ENCODE peak calls at places on chromosomes 12 and 14, in eight cellular contexts. One of them, this sample, is unnamed.

GRCh38 chr12:111405149-111405855 is 421 bp upstream of the SH2B3 start:
- DNase-seq in activated T-cell treated with anti-CD3 and anti-CD28 coated beads, Interleukin-2, amount 50 U/mL, for 72 hours: peak
- DNase-seq in PC-3: peak
- DNase-seq in T-helper 2 cell treated with Interferon-gamma antibody and Interleukin-4, amounts not matched to agents 5 μg/mL and 100 μg/mL, for 36 hours: peak
- DNase-seq in astrocyte of the spinal cord: peak
- DNase-seq in ELR: peak
- DNase-seq in NCI-H460: peak
- DNase-seq in stimulated activated CD8-positive, alpha-beta memory T cell treated with anti-CD3 and anti-CD28 coated beads, Interleukin-4, amount 100 ng/mL, for 48 hours: peak
- DNase-seq in this sample: peak

GRCh38 chr14:95876769-95877490 is at the start of gene TUNAR:
- DNase-seq in ELR: peak
- DNase-seq in T-helper 2 cell treated with Interferon-gamma antibody and Interleukin-4, amounts not matched to agents 5 μg/mL and 100 μg/mL, for 36 hours: no peak
- DNase-seq in astrocyte of the spinal cord: no peak
- DNase-seq in stimulated activated CD8-positive, alpha-beta memory T cell treated with anti-CD3 and anti-CD28 coated beads, Interleukin-4, amount 100 ng/mL, for 48 hours: no peak
- DNase-seq in PC-3: no peak
- DNase-seq in activated T-cell treated with anti-CD3 and anti-CD28 coated beads, Interleukin-2, amount 50 U/mL, for 72 hours: peak
- DNase-seq in NCI-H460: no peak
- DNase-seq in this sample: no peak

GRCh38 chr12:95248604-95249355 is 31.2 kb downstream of the VEZT start:
- DNase-seq in ELR: no peak
- DNase-seq in NCI-H460: no peak
- DNase-seq in PC-3: no peak
- DNase-seq in T-helper 2 cell treated with Interferon-gamma antibody and Interleukin-4, amounts not matched to agents 5 μg/mL and 100 μg/mL, for 36 hours: no peak
- DNase-seq in astrocyte of the spinal cord: peak
- DNase-seq in stimulated activated CD8-positive, alpha-beta memory T cell treated with anti-CD3 and anti-CD28 coated beads, Interleukin-4, amount 100 ng/mL, for 48 hours: no peak
- DNase-seq in activated T-cell treated with anti-CD3 and anti-CD28 coated beads, Interleukin-2, amount 50 U/mL, for 72 hours: no peak
- DNase-seq in this sample: no peak

GRCh38 chr12:18888062-18888461 is 150.1 kb downstream of the CAPZA3 start:
- DNase-seq in ELR: no peak
- DNase-seq in T-helper 2 cell treated with Interferon-gamma antibody and Interleukin-4, amounts not matched to agents 5 μg/mL and 100 μg/mL, for 36 hours: no peak
- DNase-seq in PC-3: no peak
- DNase-seq in activated T-cell treated with anti-CD3 and anti-CD28 coated beads, Interleukin-2, amount 50 U/mL, for 72 hours: no peak
- DNase-seq in astrocyte of the spinal cord: no peak
- DNase-seq in NCI-H460: no peak
- DNase-seq in stimulated activated CD8-positive, alpha-beta memory T cell treated with anti-CD3 and anti-CD28 coated beads, Interleukin-4, amount 100 ng/mL, for 48 hours: no peak
- DNase-seq in this sample: no peak

GRCh38 chr14:98347686-98348085 is 924.3 kb downstream of the BCL11B start:
- DNase-seq in PC-3: no peak
- DNase-seq in stimulated activated CD8-positive, alpha-beta memory T cell treated with anti-CD3 and anti-CD28 coated beads, Interleukin-4, amount 100 ng/mL, for 48 hours: no peak
- DNase-seq in ELR: no peak
- DNase-seq in NCI-H460: no peak
- DNase-seq in activated T-cell treated with anti-CD3 and anti-CD28 coated beads, Interleukin-2, amount 50 U/mL, for 72 hours: no peak
- DNase-seq in T-helper 2 cell treated with Interferon-gamma antibody and Interleukin-4, amounts not matched to agents 5 μg/mL and 100 μg/mL, for 36 hours: no peak
- DNase-seq in astrocyte of the spinal cord: no peak
- DNase-seq in this sample: no peak

GRCh38 chr12:132217800-132218518 is 73.7 kb downstream of the NOC4L start:
- DNase-seq in PC-3: no peak
- DNase-seq in T-helper 2 cell treated with Interferon-gamma antibody and Interleukin-4, amounts not matched to agents 5 μg/mL and 100 μg/mL, for 36 hours: no peak
- DNase-seq in NCI-H460: no peak
- DNase-seq in stimulated activated CD8-positive, alpha-beta memory T cell treated with anti-CD3 and anti-CD28 coated beads, Interleukin-4, amount 100 ng/mL, for 48 hours: no peak
- DNase-seq in astrocyte of the spinal cord: no peak
- DNase-seq in ELR: no peak
- DNase-seq in activated T-cell treated with anti-CD3 and anti-CD28 coated beads, Interleukin-2, amount 50 U/mL, for 72 hours: no peak
- DNase-seq in this sample: no peak

GRCh38 chr14:98819132-98819866 is 452.7 kb downstream of the BCL11B start:
- DNase-seq in PC-3: no peak
- DNase-seq in T-helper 2 cell treated with Interferon-gamma antibody and Interleukin-4, amounts not matched to agents 5 μg/mL and 100 μg/mL, for 36 hours: no peak
- DNase-seq in NCI-H460: no peak
- DNase-seq in stimulated activated CD8-positive, alpha-beta memory T cell treated with anti-CD3 and anti-CD28 coated beads, Interleukin-4, amount 100 ng/mL, for 48 hours: no peak
- DNase-seq in activated T-cell treated with anti-CD3 and anti-CD28 coated beads, Interleukin-2, amount 50 U/mL, for 72 hours: no peak
- DNase-seq in ELR: no peak
- DNase-seq in astrocyte of the spinal cord: no peak
- DNase-seq in this sample: no peak

GRCh38 chr12:4302881-4303280 is 18.1 kb upstream of the TIGAR start:
- DNase-seq in astrocyte of the spinal cord: no peak
- DNase-seq in T-helper 2 cell treated with Interferon-gamma antibody and Interleukin-4, amounts not matched to agents 5 μg/mL and 100 μg/mL, for 36 hours: no peak
- DNase-seq in PC-3: no peak
- DNase-seq in activated T-cell treated with anti-CD3 and anti-CD28 coated beads, Interleukin-2, amount 50 U/mL, for 72 hours: no peak
- DNase-seq in ELR: no peak
- DNase-seq in NCI-H460: no peak
- DNase-seq in stimulated activated CD8-positive, alpha-beta memory T cell treated with anti-CD3 and anti-CD28 coated beads, Interleukin-4, amount 100 ng/mL, for 48 hours: no peak
- DNase-seq in this sample: no peak

GRCh38 chr14:88007608-88008007 is 2.7 kb downstream of the GPR65 start:
- DNase-seq in activated T-cell treated with anti-CD3 and anti-CD28 coated beads, Interleukin-2, amount 50 U/mL, for 72 hours: no peak
- DNase-seq in PC-3: no peak
- DNase-seq in ELR: no peak
- DNase-seq in T-helper 2 cell treated with Interferon-gamma antibody and Interleukin-4, amounts not matched to agents 5 μg/mL and 100 μg/mL, for 36 hours: no peak
- DNase-seq in astrocyte of the spinal cord: no peak
- DNase-seq in NCI-H460: no peak
- DNase-seq in stimulated activated CD8-positive, alpha-beta memory T cell treated with anti-CD3 and anti-CD28 coated beads, Interleukin-4, amount 100 ng/mL, for 48 hours: no peak
- DNase-seq in this sample: no peak

GRCh38 chr12:22700126-22700525 is 75.2 kb downstream of the ETNK1 start:
- DNase-seq in activated T-cell treated with anti-CD3 and anti-CD28 coated beads, Interleukin-2, amount 50 U/mL, for 72 hours: no peak
- DNase-seq in astrocyte of the spinal cord: peak
- DNase-seq in PC-3: no peak
- DNase-seq in NCI-H460: no peak
- DNase-seq in stimulated activated CD8-positive, alpha-beta memory T cell treated with anti-CD3 and anti-CD28 coated beads, Interleukin-4, amount 100 ng/mL, for 48 hours: no peak
- DNase-seq in T-helper 2 cell treated with Interferon-gamma antibody and Interleukin-4, amounts not matched to agents 5 μg/mL and 100 μg/mL, for 36 hours: no peak
- DNase-seq in ELR: no peak
- DNase-seq in this sample: no peak

GRCh38 chr14:31492759-31493498 is 5.1 kb upstream of the GPR33 start:
- DNase-seq in NCI-H460: no peak
- DNase-seq in PC-3: peak
- DNase-seq in astrocyte of the spinal cord: no peak
- DNase-seq in T-helper 2 cell treated with Interferon-gamma antibody and Interleukin-4, amounts not matched to agents 5 μg/mL and 100 μg/mL, for 36 hours: no peak
- DNase-seq in ELR: no peak
- DNase-seq in stimulated activated CD8-positive, alpha-beta memory T cell treated with anti-CD3 and anti-CD28 coated beads, Interleukin-4, amount 100 ng/mL, for 48 hours: no peak
- DNase-seq in activated T-cell treated with anti-CD3 and anti-CD28 coated beads, Interleukin-2, amount 50 U/mL, for 72 hours: no peak
- DNase-seq in this sample: no peak

GRCh38 chr12:50017047-50017446 is 8.2 kb downstream of the RACGAP1 start:
- DNase-seq in NCI-H460: peak
- DNase-seq in activated T-cell treated with anti-CD3 and anti-CD28 coated beads, Interleukin-2, amount 50 U/mL, for 72 hours: no peak
- DNase-seq in PC-3: no peak
- DNase-seq in stimulated activated CD8-positive, alpha-beta memory T cell treated with anti-CD3 and anti-CD28 coated beads, Interleukin-4, amount 100 ng/mL, for 48 hours: no peak
- DNase-seq in ELR: peak
- DNase-seq in astrocyte of the spinal cord: peak
- DNase-seq in T-helper 2 cell treated with Interferon-gamma antibody and Interleukin-4, amounts not matched to agents 5 μg/mL and 100 μg/mL, for 36 hours: no peak
- DNase-seq in this sample: no peak

GRCh38 chr12:118342115-118342514 is 30.6 kb downstream of the TAOK3 start:
- DNase-seq in NCI-H460: no peak
- DNase-seq in T-helper 2 cell treated with Interferon-gamma antibody and Interleukin-4, amounts not matched to agents 5 μg/mL and 100 μg/mL, for 36 hours: no peak
- DNase-seq in astrocyte of the spinal cord: no peak
- DNase-seq in activated T-cell treated with anti-CD3 and anti-CD28 coated beads, Interleukin-2, amount 50 U/mL, for 72 hours: no peak
- DNase-seq in stimulated activated CD8-positive, alpha-beta memory T cell treated with anti-CD3 and anti-CD28 coated beads, Interleukin-4, amount 100 ng/mL, for 48 hours: no peak
- DNase-seq in PC-3: no peak
- DNase-seq in ELR: no peak
- DNase-seq in this sample: no peak